ENCODE peak calls at places on chromosomes 2 and 18, in seven cellular contexts. One of them, this sample, is unnamed.

GRCh38 chr18:79531386-79531785 is 135.7 kb downstream of the NFATC1 start:
- DNase-seq in right lobe of liver: peak; percentile 51
- DNase-seq in left ventricle myocardium inferior: no peak
- DNase-seq in thyroid gland: no peak
- DNase-seq in gastrocnemius medialis: no peak
- DNase-seq in tibial nerve: peak; percentile 10
- DNase-seq in SK-N-SH: no peak
- DNase-seq in this sample: no peak

GRCh38 chr18:56108486-56109367 is 520.7 kb upstream of the TCF4 start:
- DNase-seq in left ventricle myocardium inferior: no peak
- DNase-seq in SK-N-SH: no peak
- DNase-seq in tibial nerve: no peak
- DNase-seq in thyroid gland: no peak
- DNase-seq in gastrocnemius medialis: no peak
- DNase-seq in right lobe of liver: no peak
- DNase-seq in this sample: no peak

GRCh38 chr2:1748176-1748740 is 3.9 kb upstream of the PXDN start:
- DNase-seq in gastrocnemius medialis: no peak
- DNase-seq in SK-N-SH: no peak
- DNase-seq in tibial nerve: no peak
- DNase-seq in thyroid gland: no peak
- DNase-seq in right lobe of liver: no peak
- DNase-seq in left ventricle myocardium inferior: no peak
- DNase-seq in this sample: no peak

GRCh38 chr2:198717451-198717850 is 740.3 kb downstream of the SATB2 start:
- DNase-seq in right lobe of liver: no peak
- DNase-seq in SK-N-SH: no peak
- DNase-seq in left ventricle myocardium inferior: no peak
- DNase-seq in tibial nerve: no peak
- DNase-seq in gastrocnemius medialis: no peak
- DNase-seq in thyroid gland: no peak
- DNase-seq in this sample: no peak

GRCh38 chr18:32351014-32351413 is 119.7 kb downstream of the GAREM1 start:
- DNase-seq in SK-N-SH: no peak
- DNase-seq in left ventricle myocardium inferior: no peak
- DNase-seq in gastrocnemius medialis: no peak
- DNase-seq in right lobe of liver: no peak
- DNase-seq in tibial nerve: no peak
- DNase-seq in thyroid gland: no peak
- DNase-seq in this sample: no peak

GRCh38 chr2:223467194-223467593 is 135.0 kb downstream of the SCG2 start:
- DNase-seq in gastrocnemius medialis: no peak
- DNase-seq in SK-N-SH: no peak
- DNase-seq in thyroid gland: no peak
- DNase-seq in tibial nerve: no peak
- DNase-seq in right lobe of liver: no peak
- DNase-seq in left ventricle myocardium inferior: no peak
- DNase-seq in this sample: no peak

GRCh38 chr2:140567734-140568133 is 1563.1 kb downstream of the LRP1B start:
- DNase-seq in gastrocnemius medialis: no peak
- DNase-seq in right lobe of liver: no peak
- DNase-seq in SK-N-SH: no peak
- DNase-seq in tibial nerve: no peak
- DNase-seq in left ventricle myocardium inferior: no peak
- DNase-seq in thyroid gland: no peak
- DNase-seq in this sample: no peak

GRCh38 chr2:197011033-197011432 is 84.5 kb upstream of the PGAP1 start:
- DNase-seq in left ventricle myocardium inferior: no peak
- DNase-seq in tibial nerve: no peak
- DNase-seq in thyroid gland: no peak
- DNase-seq in gastrocnemius medialis: no peak
- DNase-seq in SK-N-SH: no peak
- DNase-seq in right lobe of liver: no peak
- DNase-seq in this sample: no peak

GRCh38 chr2:222708274-222708710 is 36.8 kb downstream of the MOGAT1 start:
- DNase-seq in thyroid gland: peak; percentile 82
- DNase-seq in tibial nerve: peak; percentile 84
- DNase-seq in right lobe of liver: peak; percentile 80
- DNase-seq in left ventricle myocardium inferior: peak; percentile 81
- DNase-seq in gastrocnemius medialis: peak; percentile 61
- DNase-seq in SK-N-SH: peak; percentile 62
- DNase-seq in this sample: peak; percentile 92

GRCh38 chr2:102253140-102253752 is 58.1 kb upstream of the IL1RL1 start:
- DNase-seq in tibial nerve: no peak
- DNase-seq in thyroid gland: no peak
- DNase-seq in right lobe of liver: no peak
- DNase-seq in SK-N-SH: no peak
- DNase-seq in left ventricle myocardium inferior: no peak
- DNase-seq in gastrocnemius medialis: no peak
- DNase-seq in this sample: no peak

GRCh38 chr2:180979086-180979934 is 1.1 kb upstream of the UBE2E3 start:
- DNase-seq in thyroid gland: peak; percentile 9
- DNase-seq in left ventricle myocardium inferior: no peak
- DNase-seq in tibial nerve: no peak
- DNase-seq in SK-N-SH: no peak
- DNase-seq in gastrocnemius medialis: no peak
- DNase-seq in right lobe of liver: no peak
- DNase-seq in this sample: no peak

GRCh38 chr18:49814147-49814499 is 790 bp upstream of the ACAA2 start:
- DNase-seq in right lobe of liver: peak; percentile 72
- DNase-seq in thyroid gland: peak; percentile 51
- DNase-seq in tibial nerve: no peak
- DNase-seq in gastrocnemius medialis: peak; percentile 65
- DNase-seq in SK-N-SH: peak; percentile 78
- DNase-seq in left ventricle myocardium inferior: peak; percentile 55
- DNase-seq in this sample: peak; percentile 38

GRCh38 chr2:216023055-216023648 is 9.8 kb upstream of the MREG start:
- DNase-seq in gastrocnemius medialis: no peak
- DNase-seq in left ventricle myocardium inferior: no peak
- DNase-seq in SK-N-SH: peak; percentile 72
- DNase-seq in right lobe of liver: no peak
- DNase-seq in thyroid gland: peak; percentile 46
- DNase-seq in tibial nerve: no peak
- DNase-seq in this sample: no peak

GRCh38 chr2:138602166-138602460 is 100.5 kb downstream of the SPOPL start:
- DNase-seq in right lobe of liver: no peak
- DNase-seq in SK-N-SH: no peak
- DNase-seq in thyroid gland: no peak
- DNase-seq in tibial nerve: no peak
- DNase-seq in gastrocnemius medialis: no peak
- DNase-seq in left ventricle myocardium inferior: no peak
- DNase-seq in this sample: no peak

GRCh38 chr2:160694631-160695030 is 201.0 kb upstream of the RBMS1 start:
- DNase-seq in left ventricle myocardium inferior: no peak
- DNase-seq in gastrocnemius medialis: no peak
- DNase-seq in tibial nerve: no peak
- DNase-seq in right lobe of liver: no peak
- DNase-seq in thyroid gland: no peak
- DNase-seq in SK-N-SH: no peak
- DNase-seq in this sample: no peak

GRCh38 chr2:75466708-75467311 is 93.9 kb downstream of the EVA1A start:
- DNase-seq in tibial nerve: no peak
- DNase-seq in gastrocnemius medialis: no peak
- DNase-seq in right lobe of liver: no peak
- DNase-seq in left ventricle myocardium inferior: no peak
- DNase-seq in SK-N-SH: peak; percentile 22
- DNase-seq in thyroid gland: peak; percentile 38
- DNase-seq in this sample: no peak

GRCh38 chr2:8028436-8028835 is 653.4 kb upstream of the ID2 start:
- DNase-seq in left ventricle myocardium inferior: no peak
- DNase-seq in gastrocnemius medialis: no peak
- DNase-seq in SK-N-SH: no peak
- DNase-seq in tibial nerve: no peak
- DNase-seq in right lobe of liver: no peak
- DNase-seq in thyroid gland: no peak
- DNase-seq in this sample: no peak

GRCh38 chr2:98269274-98269673 is 77.0 kb upstream of the CNGA3 start:
- DNase-seq in thyroid gland: no peak
- DNase-seq in gastrocnemius medialis: no peak
- DNase-seq in right lobe of liver: no peak
- DNase-seq in left ventricle myocardium inferior: no peak
- DNase-seq in tibial nerve: no peak
- DNase-seq in SK-N-SH: peak; percentile 61
- DNase-seq in this sample: no peak

GRCh38 chr2:126934803-126935202 is 36.1 kb downstream of the TEX51 start:
- DNase-seq in right lobe of liver: no peak
- DNase-seq in left ventricle myocardium inferior: no peak
- DNase-seq in tibial nerve: no peak
- DNase-seq in SK-N-SH: no peak
- DNase-seq in thyroid gland: no peak
- DNase-seq in gastrocnemius medialis: no peak
- DNase-seq in this sample: no peak

GRCh38 chr2:75595541-75596395 is 35.0 kb upstream of the EVA1A start:
- DNase-seq in right lobe of liver: no peak
- DNase-seq in gastrocnemius medialis: no peak
- DNase-seq in tibial nerve: no peak
- DNase-seq in SK-N-SH: no peak
- DNase-seq in thyroid gland: no peak
- DNase-seq in left ventricle myocardium inferior: no peak
- DNase-seq in this sample: no peak

GRCh38 chr2:71779306-71779855 is 326.0 kb downstream of the DYSF start:
- DNase-seq in left ventricle myocardium inferior: no peak
- DNase-seq in SK-N-SH: no peak
- DNase-seq in thyroid gland: no peak
- DNase-seq in gastrocnemius medialis: no peak
- DNase-seq in right lobe of liver: no peak
- DNase-seq in tibial nerve: no peak
- DNase-seq in this sample: no peak

DNA sequence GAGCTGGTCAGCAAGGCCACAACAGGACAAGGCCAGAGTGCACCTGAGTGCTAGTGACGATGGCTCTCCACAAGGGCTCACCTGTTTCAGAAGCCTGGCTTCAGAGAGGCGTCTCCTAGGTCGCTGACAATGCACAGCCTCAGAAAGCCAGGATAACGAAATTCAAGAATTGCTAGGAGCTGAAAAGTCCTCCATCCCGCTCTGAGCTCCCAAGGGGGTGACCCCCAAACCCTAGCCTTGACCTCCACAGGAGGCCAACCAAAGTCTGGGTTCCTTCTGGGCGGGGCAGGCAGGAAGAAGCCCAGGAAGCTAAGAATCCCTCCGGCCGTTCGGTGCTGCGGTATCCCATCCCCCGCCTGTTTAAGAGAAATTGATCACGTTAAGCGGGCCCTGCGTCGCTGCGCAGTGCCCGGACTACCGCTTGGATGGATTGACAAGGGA is 2.5 kb upstream of the OSR1 start:
- DNase-seq in gastrocnemius medialis: no peak
- DNase-seq in tibial nerve: no peak
- DNase-seq in thyroid gland: no peak
- DNase-seq in left ventricle myocardium inferior: no peak
- DNase-seq in right lobe of liver: no peak
- DNase-seq in SK-N-SH: peak; percentile 39
- DNase-seq in this sample: no peak
- H3K4me3 ChIP-seq in gastrocnemius medialis: peak overlapping the region; percentile 62
- H3K4me3 ChIP-seq in tibial nerve: peak overlapping the region; percentile 57
- H3K4me3 ChIP-seq in thyroid gland: no peak overlapping the region
- H3K4me3 ChIP-seq in left ventricle myocardium inferior: peak overlapping the region; percentile 78
- H3K4me3 ChIP-seq in right lobe of liver: peak overlapping the region; percentile 76
- H3K4me3 ChIP-seq in SK-N-SH: no peak overlapping the region
- H3K4me3 ChIP-seq in this sample: peak overlapping the region; percentile 91

GRCh38 chr2:61763605-61764034 is 90.2 kb downstream of the FAM161A start:
- DNase-seq in tibial nerve: peak; percentile 51
- DNase-seq in thyroid gland: peak; percentile 82
- DNase-seq in left ventricle myocardium inferior: peak; percentile 81
- DNase-seq in SK-N-SH: peak; percentile 77
- DNase-seq in gastrocnemius medialis: peak; percentile 91
- DNase-seq in right lobe of liver: peak; percentile 90
- DNase-seq in this sample: peak; percentile 43
- TF ChIP-seq CTCF in tibial nerve: no peak
- TF ChIP-seq CTCF in thyroid gland: no peak
- TF ChIP-seq CTCF in left ventricle myocardium inferior: peak; percentile 26
- TF ChIP-seq CTCF in SK-N-SH: peak; percentile 44
- TF ChIP-seq CTCF in gastrocnemius medialis: no peak
- TF ChIP-seq CTCF in right lobe of liver: peak; percentile 39
- TF ChIP-seq CTCF in this sample: no peak

DNA sequence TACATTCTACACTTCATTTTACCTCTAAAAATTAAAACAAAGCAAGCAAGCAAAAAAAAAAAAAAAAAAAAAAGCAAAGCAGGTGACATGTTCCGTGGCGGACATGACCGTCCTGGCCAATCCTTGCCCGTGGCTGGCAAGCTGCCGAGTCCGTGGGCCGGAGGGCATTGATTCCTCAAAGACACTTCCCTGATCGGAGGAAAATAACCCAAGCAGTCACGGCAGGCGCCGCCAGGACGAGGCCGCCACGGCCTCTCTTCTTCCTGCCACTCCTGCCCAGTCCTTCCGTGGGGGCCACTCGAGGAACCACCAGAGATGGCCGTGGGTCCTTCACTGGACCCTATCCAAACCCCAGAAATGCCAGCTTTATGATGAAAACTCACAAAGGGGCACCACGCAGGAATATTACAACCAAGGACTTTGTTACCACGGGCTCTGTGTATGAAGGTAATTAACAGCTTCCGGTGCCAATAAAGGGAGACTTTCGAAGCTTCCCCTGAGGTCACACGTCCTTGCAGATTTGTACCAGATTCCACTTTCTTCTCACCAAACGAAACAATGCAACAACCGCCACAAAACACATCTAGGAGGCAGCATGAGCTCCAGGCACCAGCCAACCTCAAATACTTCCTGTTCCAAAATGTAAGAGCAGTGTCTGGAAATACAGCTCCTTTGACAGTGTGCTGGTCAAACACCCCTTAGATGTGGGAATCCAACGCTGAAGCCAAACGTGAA is 170.3 kb downstream of the HDAC4 start:
- DNase-seq in gastrocnemius medialis: no peak
- DNase-seq in left ventricle myocardium inferior: peak; percentile 56
- DNase-seq in thyroid gland: no peak
- DNase-seq in right lobe of liver: no peak
- DNase-seq in tibial nerve: no peak
- DNase-seq in SK-N-SH: no peak
- DNase-seq in this sample: peak; percentile 61
- H3K27ac ChIP-seq in gastrocnemius medialis: peak overlapping the region; percentile 86
- H3K27ac ChIP-seq in left ventricle myocardium inferior: no peak overlapping the region
- H3K27ac ChIP-seq in thyroid gland: no peak overlapping the region
- H3K27ac ChIP-seq in right lobe of liver: no peak overlapping the region
- H3K27ac ChIP-seq in tibial nerve: peak overlapping the region; percentile 42
- H3K27ac ChIP-seq in SK-N-SH: peak overlapping the region; percentile 34
- H3K27ac ChIP-seq in this sample: no peak overlapping the region

GRCh38 chr18:59763541-59764136 is 66.4 kb upstream of the CCBE1 start:
- DNase-seq in thyroid gland: no peak
- DNase-seq in SK-N-SH: no peak
- DNase-seq in gastrocnemius medialis: no peak
- DNase-seq in tibial nerve: no peak
- DNase-seq in left ventricle myocardium inferior: no peak
- DNase-seq in right lobe of liver: no peak
- DNase-seq in this sample: no peak

GRCh38 chr18:59758837-59759236 is 61.6 kb upstream of the CCBE1 start:
- DNase-seq in right lobe of liver: no peak
- DNase-seq in left ventricle myocardium inferior: no peak
- DNase-seq in SK-N-SH: no peak
- DNase-seq in thyroid gland: no peak
- DNase-seq in gastrocnemius medialis: no peak
- DNase-seq in tibial nerve: no peak
- DNase-seq in this sample: no peak

GRCh38 chr18:59764281-59764680 is 67.1 kb upstream of the CCBE1 start:
- DNase-seq in right lobe of liver: no peak
- DNase-seq in left ventricle myocardium inferior: no peak
- DNase-seq in gastrocnemius medialis: no peak
- DNase-seq in SK-N-SH: no peak
- DNase-seq in thyroid gland: no peak
- DNase-seq in tibial nerve: no peak
- DNase-seq in this sample: no peak

GRCh38 chr18:59765343-59765742 is 68.1 kb upstream of the CCBE1 start:
- DNase-seq in tibial nerve: no peak
- DNase-seq in left ventricle myocardium inferior: no peak
- DNase-seq in SK-N-SH: no peak
- DNase-seq in right lobe of liver: no peak
- DNase-seq in gastrocnemius medialis: no peak
- DNase-seq in thyroid gland: no peak
- DNase-seq in this sample: no peak

GRCh38 chr18:59760212-59760997 is 63.2 kb upstream of the CCBE1 start:
- DNase-seq in right lobe of liver: no peak
- DNase-seq in left ventricle myocardium inferior: no peak
- DNase-seq in tibial nerve: no peak
- DNase-seq in gastrocnemius medialis: no peak
- DNase-seq in thyroid gland: no peak
- DNase-seq in SK-N-SH: no peak
- DNase-seq in this sample: no peak
- H3K4me3 ChIP-seq in right lobe of liver: no peak overlapping the region
- H3K4me3 ChIP-seq in left ventricle myocardium inferior: no peak overlapping the region
- H3K4me3 ChIP-seq in tibial nerve: no peak overlapping the region
- H3K4me3 ChIP-seq in gastrocnemius medialis: no peak overlapping the region
- H3K4me3 ChIP-seq in thyroid gland: no peak overlapping the region
- H3K4me3 ChIP-seq in SK-N-SH: no peak overlapping the region
- H3K4me3 ChIP-seq in this sample: no peak overlapping the region

This sample was measured in ascending aorta.